ENCODE peak calls at places on chromosomes 4 and X, in ten cellular contexts. Y, P, K, J, N, S, G, R, H and B are unnamed samples.

GRCh38 chr4:136920092-136920491 is 612.2 kb downstream of the PCDH18 start:
- DNase-seq in Y (no peak), P (no peak), K (no peak), J (no peak), N (no peak), S (no peak), G (no peak), R (no peak), H (no peak), B (no peak)

GRCh38 chr4:3413217-3413671 is 28.5 kb upstream of the HGFAC start:
- DNase-seq in Y (no peak), P (no peak), K (no peak), J (no peak), N (no peak), S (no peak), G (no peak), R (no peak), H (no peak), B (no peak)

GRCh38 chr4:38056024-38056685 is 96.0 kb downstream of the PTTG2 start:
- DNase-seq in Y (no peak), P (no peak), K (no peak), J (no peak), N (no peak), S (no peak), G (no peak), R (no peak), H (no peak), B (no peak)

GRCh38 chr4:187363453-187363852 is 632.1 kb upstream of the ZFP42 start:
- DNase-seq in Y (no peak), P (no peak), K (no peak), J (no peak), N (no peak), S (no peak), G (no peak), R (no peak), H (no peak), B (no peak)

GRCh38 chr4:85928775-85929585 is 430.9 kb downstream of the MAPK10 start:
- DNase-seq in Y (no peak), P (no peak), K (no peak), J (no peak), N (peak), S (peak), G (no peak), R (no peak), H (no peak), B (peak)

GRCh38 chrX:49071877-49072711 is 1.7 kb downstream of the PRAF2 start:
- DNase-seq in Y (no peak), P (no peak), K (no peak), J (no peak), N (peak), S (peak), G (no peak), R (no peak), H (peak), B (no peak)

GRCh38 chr4:107734120-107734519 is 14.1 kb upstream of the PAPSS1 start:
- DNase-seq in Y (no peak), P (no peak), K (peak), J (no peak), N (peak), S (peak), G (no peak), R (no peak), H (no peak), B (no peak)

GRCh38 chr4:112978691-112979472 is 70.6 kb upstream of the ANK2 start:
- DNase-seq in Y (no peak), P (no peak), K (peak), J (no peak), N (peak), S (peak), G (no peak), R (no peak), H (no peak), B (no peak)

GRCh38 chr4:140088317-140088967 is 65.5 kb downstream of the MAML3 start:
- DNase-seq in Y (no peak), P (no peak), K (no peak), J (no peak), N (peak), S (no peak), G (no peak), R (no peak), H (no peak), B (no peak)

GRCh38 chr4:24849662-24850280 is 54.4 kb downstream of the SOD3 start:
- DNase-seq in Y (no peak), P (no peak), K (no peak), J (no peak), N (peak), S (no peak), G (no peak), R (no peak), H (no peak), B (no peak)

GRCh38 chr4:53586121-53586816 is 5.0 kb downstream of the LNX1 start:
- DNase-seq in Y (no peak), P (no peak), K (peak), J (peak), N (peak), S (peak), G (no peak), R (no peak), H (no peak), B (no peak)

GRCh38 chrX:65961714-65962113 is 78.2 kb downstream of the VSIG4 start:
- DNase-seq in Y (no peak), P (no peak), K (no peak), J (no peak), N (no peak), S (no peak), G (no peak), R (no peak), H (no peak), B (no peak)

GRCh38 chrX:107758231-107758766 is 17.3 kb downstream of the TSC22D3 start:
- DNase-seq in Y (no peak), P (no peak), K (no peak), J (no peak), N (no peak), S (no peak), G (no peak), R (no peak), H (no peak), B (no peak)

GRCh38 chrX:107565916-107566602 is 62.3 kb upstream of the PRPS1 start:
- DNase-seq in Y (no peak), P (no peak), K (peak), J (no peak), N (no peak), S (peak), G (peak), R (no peak), H (no peak), B (peak)

GRCh38 chr4:139275281-139275735 is 4.7 kb downstream of the MGARP start:
- DNase-seq in Y (no peak), P (no peak), K (no peak), J (no peak), N (no peak), S (no peak), G (no peak), R (no peak), H (no peak), B (no peak)

GRCh38 chrX:20263474-20263873 is 3.2 kb downstream of the RPS6KA3 start:
- DNase-seq in Y (no peak), P (peak), K (peak), J (no peak), N (no peak), S (peak), G (no peak), R (no peak), H (no peak), B (peak)

GRCh38 chrX:22192419-22193086 is 80.2 kb upstream of the CBLL2 start:
- DNase-seq in Y (peak), P (peak), K (peak), J (peak), N (peak), S (peak), G (peak), R (peak), H (peak), B (peak)

GRCh38 chrX:104918122-104918521 is 302.4 kb downstream of the TEX13A start:
- DNase-seq in Y (no peak), P (no peak), K (no peak), J (no peak), N (no peak), S (no peak), G (no peak), R (no peak), H (no peak), B (no peak)

GRCh38 chr4:109979932-109980717 is 67.4 kb downstream of the EGF start:
- DNase-seq in Y (no peak), P (no peak), K (peak), J (peak), N (peak), S (peak), G (no peak), R (no peak), H (no peak), B (peak)

GRCh38 chrX:22063284-22063683 is 31.2 kb downstream of the PHEX start:
- DNase-seq in Y (peak), P (no peak), K (no peak), J (no peak), N (no peak), S (peak), G (no peak), R (no peak), H (no peak), B (no peak)

GRCh38 chrX:1481636-1482529 is 29.2 kb upstream of the ASMTL start:
- DNase-seq in Y (peak), P (peak), K (peak), J (peak), N (peak), S (peak), G (no peak), R (no peak), H (peak), B (peak)

GRCh38 chrX:50736651-50737050 is 77.3 kb downstream of the SHROOM4 start:
- DNase-seq in Y (no peak), P (no peak), K (no peak), J (no peak), N (no peak), S (no peak), G (no peak), R (no peak), H (no peak), B (no peak)

GRCh38 chr4:10182446-10183424 is 66.1 kb upstream of the WDR1 start:
- DNase-seq in Y (no peak), P (no peak), K (no peak), J (no peak), N (no peak), S (no peak), G (no peak), R (no peak), H (no peak), B (no peak)

GRCh38 chr4:140777401-140777800 is 21.2 kb upstream of the TBC1D9 start:
- DNase-seq in Y (no peak), P (no peak), K (no peak), J (no peak), N (no peak), S (no peak), G (no peak), R (no peak), H (no peak), B (no peak)